ENCODE peak calls at places on chromosomes 12 and 14, in four cellular contexts. N is activated CD4-positive, alpha-beta T cell treated with anti-CD3 and anti-CD28 coated beads, Interleukin-2, amount 10 ng/mL, durations not matched to agents 24 days and 14 days; B is neural crest cell; Y is amniotic stem cell. G is an unnamed sample.

GRCh38 chr12:6065131-6065871 is 59.2 kb downstream of the VWF start:
- DNase-seq in Y (no peak), B (no peak), N (no peak), G (no peak)

GRCh38 chr12:115199831-115200230 is 515.9 kb upstream of the TBX3 start:
- DNase-seq in N (no peak), B (no peak), Y (no peak), G (no peak)

GRCh38 chr14:95686935-95687334 is 709 bp downstream of the TCL1B start:
- DNase-seq in Y (no peak), B (no peak), N (no peak), G (no peak)

GRCh38 chr12:99879439-99879838 is 105.3 kb downstream of the ANKS1B start:
- DNase-seq in B (no peak), Y (no peak), N (no peak), G (no peak)

GRCh38 chr12:56751712-56752598 is at the start of gene PRIM1:
- DNase-seq in N (peak), Y (peak), B (peak), G (peak)

GRCh38 chr12:9319842-9320173 is 111.6 kb upstream of the PZP start:
- DNase-seq in Y (no peak), B (no peak), N (no peak), G (no peak)

GRCh38 chr12:62250671-62251608 is 9.3 kb upstream of the USP15 start:
- DNase-seq in B (no peak), N (peak), Y (no peak), G (no peak)

GRCh38 chr12:118334939-118335567 is 37.7 kb downstream of the TAOK3 start:
- DNase-seq in Y (no peak), B (no peak), N (no peak), G (no peak)

GRCh38 chr12:80567391-80567790 is 123.4 kb downstream of the PTPRQ start:
- DNase-seq in B (no peak), Y (no peak), N (no peak), G (no peak)

GRCh38 chr12:25701290-25701689 is 148.2 kb upstream of the LMNTD1 start:
- DNase-seq in Y (no peak), N (no peak), B (no peak), G (no peak)

GRCh38 chr14:42779024-42779423 is 1172.3 kb downstream of the LRFN5 start:
- DNase-seq in B (no peak), N (no peak), Y (no peak), G (no peak)

GRCh38 chr12:50564240-50564947 is 59.6 kb downstream of the DIP2B start:
- DNase-seq in Y (no peak), B (no peak), N (no peak), G (no peak)